ENCODE peak calls at places on chromosomes 16 and 17, in seven cellular contexts. One of them, this sample, is unnamed.

GRCh38 chr16:88633684-88634140 is 4.7 kb upstream of the IL17C start:
- DNase-seq in neural crest cell: no peak
- DNase-seq in GM10248: peak
- DNase-seq in nephron progenitor cell: peak
- DNase-seq in GM12878: peak
- DNase-seq in Caco-2: peak
- DNase-seq in IMR-90: peak
- DNase-seq in this sample: peak

GRCh38 chr16:85460252-85460982 is 152.7 kb upstream of the GSE1 start:
- DNase-seq in GM10248: no peak
- DNase-seq in neural crest cell: no peak
- DNase-seq in IMR-90: no peak
- DNase-seq in nephron progenitor cell: peak
- DNase-seq in Caco-2: no peak
- DNase-seq in GM12878: no peak
- DNase-seq in this sample: peak

GRCh38 chr17:1504866-1505265 is 11.5 kb downstream of the INPP5K start:
- DNase-seq in GM12878: no peak
- DNase-seq in GM10248: no peak
- DNase-seq in IMR-90: no peak
- DNase-seq in Caco-2: no peak
- DNase-seq in nephron progenitor cell: no peak
- DNase-seq in neural crest cell: no peak
- DNase-seq in this sample: no peak

GRCh38 chr17:43368740-43369506 is 29.9 kb upstream of the ARL4D start:
- DNase-seq in GM12878: no peak
- DNase-seq in GM10248: peak
- DNase-seq in nephron progenitor cell: peak
- DNase-seq in IMR-90: peak
- DNase-seq in Caco-2: peak
- DNase-seq in neural crest cell: peak
- DNase-seq in this sample: peak

GRCh38 chr16:78877114-78877513 is 723.4 kb downstream of the MAF start:
- DNase-seq in Caco-2: no peak
- DNase-seq in GM10248: no peak
- DNase-seq in nephron progenitor cell: no peak
- DNase-seq in neural crest cell: no peak
- DNase-seq in IMR-90: no peak
- DNase-seq in GM12878: no peak
- DNase-seq in this sample: no peak

GRCh38 chr16:79790854-79791253 is 190.3 kb upstream of the MAF start:
- DNase-seq in GM12878: no peak
- DNase-seq in Caco-2: no peak
- DNase-seq in neural crest cell: no peak
- DNase-seq in GM10248: no peak
- DNase-seq in nephron progenitor cell: no peak
- DNase-seq in IMR-90: no peak
- DNase-seq in this sample: no peak

GRCh38 chr17:32302860-32303649 is 37.4 kb downstream of the RHBDL3 start:
- DNase-seq in Caco-2: no peak
- DNase-seq in neural crest cell: peak
- DNase-seq in GM12878: no peak
- DNase-seq in IMR-90: no peak
- DNase-seq in GM10248: no peak
- DNase-seq in nephron progenitor cell: peak
- DNase-seq in this sample: no peak

GRCh38 chr16:27198451-27199234 is 4.7 kb upstream of the KDM8 start:
- DNase-seq in GM12878: no peak
- DNase-seq in IMR-90: no peak
- DNase-seq in Caco-2: no peak
- DNase-seq in nephron progenitor cell: no peak
- DNase-seq in neural crest cell: no peak
- DNase-seq in GM10248: no peak
- DNase-seq in this sample: no peak

GRCh38 chr17:19331134-19331533 is 31.4 kb downstream of the B9D1 start:
- DNase-seq in GM12878: no peak
- DNase-seq in nephron progenitor cell: no peak
- DNase-seq in GM10248: no peak
- DNase-seq in Caco-2: no peak
- DNase-seq in IMR-90: peak
- DNase-seq in neural crest cell: no peak
- DNase-seq in this sample: no peak

GRCh38 chr16:73152731-73153130 is 104.8 kb upstream of the ZFHX3 start:
- DNase-seq in neural crest cell: peak
- DNase-seq in GM12878: no peak
- DNase-seq in nephron progenitor cell: peak
- DNase-seq in Caco-2: peak
- DNase-seq in IMR-90: no peak
- DNase-seq in GM10248: no peak
- DNase-seq in this sample: no peak

GRCh38 chr17:71902931-71903506 is 217.8 kb upstream of the SOX9 start:
- DNase-seq in neural crest cell: no peak
- DNase-seq in IMR-90: peak
- DNase-seq in nephron progenitor cell: no peak
- DNase-seq in Caco-2: no peak
- DNase-seq in GM10248: no peak
- DNase-seq in GM12878: no peak
- DNase-seq in this sample: no peak

GRCh38 chr17:51373489-51374194 is 113.3 kb downstream of the UTP18 start:
- DNase-seq in GM10248: no peak
- DNase-seq in neural crest cell: no peak
- DNase-seq in nephron progenitor cell: no peak
- DNase-seq in GM12878: no peak
- DNase-seq in Caco-2: no peak
- DNase-seq in IMR-90: no peak
- DNase-seq in this sample: no peak

GRCh38 chr17:37176683-37177082 is 199.1 kb upstream of the C17orf78 start:
- DNase-seq in nephron progenitor cell: no peak
- DNase-seq in Caco-2: no peak
- DNase-seq in IMR-90: peak
- DNase-seq in neural crest cell: no peak
- DNase-seq in GM12878: no peak
- DNase-seq in GM10248: no peak
- DNase-seq in this sample: no peak

GRCh38 chr16:55003306-55003705 is 72.6 kb downstream of the IRX5 start:
- DNase-seq in GM12878: no peak
- DNase-seq in nephron progenitor cell: no peak
- DNase-seq in IMR-90: no peak
- DNase-seq in GM10248: no peak
- DNase-seq in Caco-2: no peak
- DNase-seq in neural crest cell: no peak
- DNase-seq in this sample: no peak

GRCh38 chr17:81090361-81091133 is 55.6 kb downstream of the BAIAP2 start:
- DNase-seq in Caco-2: peak
- DNase-seq in IMR-90: no peak
- DNase-seq in nephron progenitor cell: peak
- DNase-seq in neural crest cell: no peak
- DNase-seq in GM10248: no peak
- DNase-seq in GM12878: no peak
- DNase-seq in this sample: no peak

GRCh38 chr16:67278773-67279295 is 498 bp upstream of the PLEKHG4 start:
- DNase-seq in nephron progenitor cell: no peak
- DNase-seq in neural crest cell: no peak
- DNase-seq in GM10248: peak
- DNase-seq in IMR-90: no peak
- DNase-seq in GM12878: no peak
- DNase-seq in Caco-2: peak
- DNase-seq in this sample: no peak

GRCh38 chr16:67663151-67663876 is 2.6 kb downstream of the PARD6A start:
- DNase-seq in GM12878: no peak
- DNase-seq in GM10248: no peak
- DNase-seq in Caco-2: peak
- DNase-seq in nephron progenitor cell: no peak
- DNase-seq in neural crest cell: no peak
- DNase-seq in IMR-90: no peak
- DNase-seq in this sample: peak

GRCh38 chr16:75267631-75268264 is 16.3 kb upstream of the BCAR1 start:
- DNase-seq in GM12878: no peak
- DNase-seq in GM10248: no peak
- DNase-seq in Caco-2: no peak
- DNase-seq in neural crest cell: no peak
- DNase-seq in IMR-90: peak
- DNase-seq in nephron progenitor cell: no peak
- DNase-seq in this sample: no peak

GRCh38 chr17:44348234-44348987 is 3.3 kb downstream of the GRN start:
- DNase-seq in nephron progenitor cell: no peak
- DNase-seq in neural crest cell: no peak
- DNase-seq in Caco-2: no peak
- DNase-seq in GM10248: peak
- DNase-seq in GM12878: peak
- DNase-seq in IMR-90: peak
- DNase-seq in this sample: no peak

GRCh38 chr17:72987166-72987565 is 105.3 kb downstream of the SLC39A11 start:
- DNase-seq in GM12878: no peak
- DNase-seq in Caco-2: no peak
- DNase-seq in IMR-90: no peak
- DNase-seq in neural crest cell: no peak
- DNase-seq in GM10248: no peak
- DNase-seq in nephron progenitor cell: no peak
- DNase-seq in this sample: no peak

GRCh38 chr17:38705523-38705802 is 390 bp downstream of the MLLT6 start:
- DNase-seq in GM10248: peak
- DNase-seq in Caco-2: no peak
- DNase-seq in neural crest cell: peak
- DNase-seq in nephron progenitor cell: no peak
- DNase-seq in GM12878: no peak
- DNase-seq in IMR-90: no peak
- DNase-seq in this sample: peak

GRCh38 chr16:4767872-4768548 is 1.0 kb upstream of the ZNF500 start:
- DNase-seq in GM10248: no peak
- DNase-seq in neural crest cell: no peak
- DNase-seq in GM12878: peak
- DNase-seq in IMR-90: peak
- DNase-seq in Caco-2: peak
- DNase-seq in nephron progenitor cell: no peak
- DNase-seq in this sample: no peak

GRCh38 chr17:17724307-17724921 is 43.2 kb downstream of the RAI1 start:
- DNase-seq in GM12878: no peak
- DNase-seq in neural crest cell: peak
- DNase-seq in GM10248: peak
- DNase-seq in IMR-90: peak
- DNase-seq in Caco-2: no peak
- DNase-seq in nephron progenitor cell: no peak
- DNase-seq in this sample: peak

GRCh38 chr17:74545456-74546230 is at the start of gene CD300C:
- DNase-seq in GM12878: no peak
- DNase-seq in IMR-90: no peak
- DNase-seq in Caco-2: no peak
- DNase-seq in neural crest cell: no peak
- DNase-seq in nephron progenitor cell: no peak
- DNase-seq in GM10248: no peak
- DNase-seq in this sample: no peak
- TF ChIP-seq CTCF in GM12878: no peak
- TF ChIP-seq CTCF in IMR-90: no peak
- TF ChIP-seq CTCF in Caco-2: no peak
- TF ChIP-seq CTCF in neural crest cell: no peak
- TF ChIP-seq CTCF in nephron progenitor cell: no peak
- TF ChIP-seq CTCF in GM10248: no peak
- TF ChIP-seq CTCF in this sample: no peak

GRCh38 chr16:22786691-22787090 is 27.3 kb upstream of the HS3ST2 start:
- DNase-seq in neural crest cell: no peak
- DNase-seq in GM12878: no peak
- DNase-seq in Caco-2: no peak
- DNase-seq in IMR-90: no peak
- DNase-seq in nephron progenitor cell: no peak
- DNase-seq in GM10248: no peak
- DNase-seq in this sample: no peak
- TF ChIP-seq CTCF in neural crest cell: no peak
- TF ChIP-seq CTCF in GM12878: no peak
- TF ChIP-seq CTCF in Caco-2: no peak
- TF ChIP-seq CTCF in IMR-90: no peak
- TF ChIP-seq CTCF in nephron progenitor cell: no peak
- TF ChIP-seq CTCF in GM10248: no peak
- TF ChIP-seq CTCF in this sample: no peak

DNA sequence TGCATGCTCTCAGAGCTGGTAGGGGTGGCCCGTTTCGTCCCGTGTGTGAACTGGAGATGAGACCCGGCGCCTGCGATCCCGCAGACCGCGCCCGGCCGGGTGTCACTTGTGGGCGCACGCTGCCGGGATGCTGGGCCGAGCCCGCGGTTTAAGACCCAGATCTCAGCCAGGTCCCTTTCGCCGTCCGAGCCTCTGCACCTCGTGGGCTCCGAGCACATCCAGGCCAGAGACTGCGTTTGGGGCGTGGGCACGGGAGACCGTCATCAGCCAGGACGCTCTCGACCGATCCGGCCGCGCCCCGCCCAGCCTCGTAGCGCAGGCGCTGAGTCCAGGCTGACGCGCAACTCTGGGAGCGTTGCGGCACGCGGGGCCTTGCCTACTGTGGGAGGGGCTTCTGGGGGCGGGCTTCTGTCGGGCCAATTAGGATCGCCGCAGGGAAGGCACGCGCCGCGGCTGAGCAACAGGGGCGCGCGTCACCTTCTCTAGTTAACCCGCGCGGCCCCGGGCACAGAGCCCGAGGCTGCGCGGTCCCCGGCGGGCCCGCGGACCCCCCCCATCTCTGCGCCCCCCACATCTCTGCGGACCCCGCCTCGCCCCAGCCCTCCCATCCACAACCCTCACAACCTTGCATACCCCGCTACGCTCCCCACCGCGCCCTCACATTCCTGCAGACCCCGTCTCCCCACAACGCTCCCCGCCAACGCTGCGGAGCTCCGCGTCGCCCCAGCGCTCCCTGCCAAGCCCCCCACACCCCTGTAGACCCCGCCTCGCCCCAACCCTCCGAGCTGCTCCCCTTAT is 687 bp upstream of the CEMP1 start:
- DNase-seq in GM12878: peak
- DNase-seq in IMR-90: peak
- DNase-seq in GM10248: peak
- DNase-seq in nephron progenitor cell: peak
- DNase-seq in neural crest cell: peak
- DNase-seq in Caco-2: peak
- DNase-seq in this sample: peak
- TF ChIP-seq CTCF in GM12878: no peak
- TF ChIP-seq CTCF in IMR-90: no peak
- TF ChIP-seq CTCF in GM10248: no peak
- TF ChIP-seq CTCF in nephron progenitor cell: no peak
- TF ChIP-seq CTCF in neural crest cell: no peak
- TF ChIP-seq CTCF in Caco-2: no peak
- TF ChIP-seq CTCF in this sample: no peak

DNA sequence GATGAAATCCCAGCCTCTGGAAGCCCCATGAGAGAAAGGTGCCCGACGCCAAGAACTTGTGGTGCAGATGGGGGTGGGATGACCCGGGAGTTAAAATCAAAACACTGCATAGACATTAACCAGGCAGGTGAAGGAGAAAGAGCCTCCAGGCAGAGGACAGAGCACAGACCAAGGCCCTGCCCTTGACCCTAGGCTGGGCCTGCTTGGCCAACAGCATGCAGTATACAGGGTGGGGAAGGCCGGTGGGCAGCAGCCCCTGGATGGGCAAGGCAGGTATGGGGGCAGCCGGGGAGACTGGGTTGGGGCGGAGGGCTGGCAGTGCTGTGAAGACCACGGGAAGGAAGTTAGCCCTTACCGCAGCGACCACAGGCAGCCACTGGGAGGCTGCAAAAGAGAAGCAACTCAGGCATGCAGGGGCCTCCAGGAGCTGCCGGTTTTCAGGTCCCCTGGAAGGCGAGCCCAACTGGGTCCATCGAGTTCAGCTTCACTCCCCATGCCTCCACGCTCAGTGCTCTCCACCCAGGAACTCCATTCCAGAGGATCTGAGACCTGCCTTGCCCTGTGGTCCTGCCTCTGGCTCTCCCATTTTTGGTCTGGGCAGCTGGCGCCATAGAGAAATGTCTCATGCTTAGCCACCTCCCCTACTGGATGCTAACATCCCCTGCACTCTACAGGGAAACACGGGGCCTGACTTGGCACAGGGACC is 81.2 kb downstream of the C16orf95 start:
- DNase-seq in GM12878: no peak
- DNase-seq in Caco-2: no peak
- DNase-seq in GM10248: no peak
- DNase-seq in nephron progenitor cell: peak
- DNase-seq in IMR-90: no peak
- DNase-seq in neural crest cell: no peak
- DNase-seq in this sample: no peak
- TF ChIP-seq CTCF in GM12878: no peak
- TF ChIP-seq CTCF in Caco-2: no peak
- TF ChIP-seq CTCF in GM10248: no peak
- TF ChIP-seq CTCF in nephron progenitor cell: no peak
- TF ChIP-seq CTCF in IMR-90: no peak
- TF ChIP-seq CTCF in neural crest cell: peak
- TF ChIP-seq CTCF in this sample: no peak